ENCODE peak calls at places on chromosomes 3 and 15, in ten cellular contexts. A, Y, D, H, Q, L, I, S, P and X are unnamed samples.

GRCh38 chr15:90046846-90047481 is 45.8 kb downstream of the ZNF710 start:
- DNase-seq in Y (no peak), P (peak), I (no peak), H (no peak), D (no peak), Q (no peak), L (no peak), S (peak), A (no peak), X (no peak)

GRCh38 chr15:92000709-92001108 is 147.2 kb downstream of the SLCO3A1 start:
- DNase-seq in I (no peak), A (no peak), Y (no peak), Q (no peak), P (no peak), L (no peak), S (no peak), H (no peak), D (no peak), X (no peak)

GRCh38 chr3:168407381-168407780 is 311.7 kb upstream of the GOLIM4 start:
- DNase-seq in H (no peak), P (no peak), Y (no peak), S (no peak), L (no peak), A (no peak), D (no peak), Q (no peak), I (no peak), X (no peak)

GRCh38 chr3:8554725-8555621 is 53.4 kb downstream of the LMCD1 start:
- DNase-seq in L (no peak), P (no peak), A (peak), S (no peak), H (peak), Y (peak), D (no peak), Q (no peak), I (peak), X (peak)

GRCh38 chr3:156675744-156676466 is 1.5 kb downstream of the TIPARP start:
- DNase-seq in S (no peak), P (peak), Q (peak), L (peak), D (peak), H (peak), I (peak), Y (peak), A (peak), X (peak)

GRCh38 chr3:127450331-127450730 is 140.2 kb downstream of the TPRA1 start:
- DNase-seq in A (no peak), S (no peak), D (no peak), I (no peak), Q (peak), L (no peak), Y (no peak), H (no peak), P (no peak), X (no peak)

GRCh38 chr15:100694381-100695012 is 92.1 kb downstream of the ASB7 start:
- DNase-seq in A (peak), D (no peak), L (no peak), Q (no peak), S (no peak), H (no peak), Y (no peak), P (no peak), I (no peak), X (peak)

GRCh38 chr3:11434017-11434526 is 161.9 kb downstream of the ATG7 start:
- DNase-seq in D (no peak), A (peak), Y (peak), S (no peak), L (no peak), P (no peak), Q (peak), I (peak), H (no peak), X (peak)

GRCh38 chr3:112308151-112308911 is 14.3 kb upstream of the SLC9C1 start:
- DNase-seq in Q (no peak), H (no peak), Y (peak), I (no peak), L (no peak), D (no peak), S (no peak), A (peak), P (no peak), X (peak)

GRCh38 chr15:68631621-68632051 is 52.8 kb downstream of the CORO2B start:
- DNase-seq in L (no peak), Y (no peak), A (no peak), I (no peak), D (no peak), Q (peak), S (no peak), P (peak), H (no peak), X (no peak)

GRCh38 chr3:146469206-146470017 is at the start of gene PLSCR2:
- DNase-seq in Y (no peak), H (no peak), A (no peak), L (peak), I (peak), D (peak), Q (peak), P (peak), S (peak), X (peak)

GRCh38 chr3:30081904-30082303 is 524.5 kb upstream of the TGFBR2 start:
- DNase-seq in I (no peak), A (no peak), P (no peak), H (no peak), S (no peak), D (no peak), Y (no peak), L (no peak), Q (no peak), X (no peak)

GRCh38 chr15:98870788-98871187 is 136.8 kb downstream of the PGPEP1L start:
- DNase-seq in Y (no peak), A (no peak), Q (no peak), H (no peak), D (no peak), S (no peak), I (no peak), P (no peak), L (no peak), X (no peak)

GRCh38 chr3:23668430-23668904 is 137.3 kb upstream of the UBE2E1 start:
- DNase-seq in Y (peak), Q (no peak), L (no peak), S (no peak), H (peak), D (no peak), I (peak), P (no peak), A (peak), X (peak)

GRCh38 chr3:122146466-122146865 is 37.0 kb upstream of the CASR start:
- DNase-seq in S (peak), I (no peak), Y (no peak), A (no peak), H (no peak), D (no peak), L (no peak), P (no peak), Q (no peak), X (peak)

GRCh38 chr15:69987492-69988482 is 109.9 kb downstream of the TLE3 start:
- DNase-seq in A (no peak), Q (no peak), D (no peak), L (no peak), S (no peak), H (no peak), P (no peak), I (no peak), Y (no peak), X (peak)

GRCh38 chr3:122787872-122788271 is 5.8 kb downstream of the HSPBAP1 start:
- DNase-seq in L (no peak), I (no peak), Q (no peak), Y (no peak), H (no peak), A (no peak), S (no peak), P (no peak), D (no peak), X (no peak)

GRCh38 chr3:194879126-194879887 is 193.6 kb downstream of the FAM43A start:
- DNase-seq in D (no peak), L (no peak), Y (no peak), S (no peak), P (no peak), A (peak), I (no peak), Q (no peak), H (no peak), X (no peak)

GRCh38 chr3:62084558-62084957 is 288.8 kb downstream of the FEZF2 start:
- DNase-seq in D (no peak), Q (no peak), Y (no peak), L (no peak), A (no peak), S (no peak), I (no peak), P (no peak), H (no peak), X (peak)

GRCh38 chr3:5198986-5199731 is 11.7 kb downstream of the EDEM1 start:
- DNase-seq in L (no peak), D (no peak), H (no peak), Q (no peak), I (no peak), Y (no peak), S (no peak), A (no peak), P (no peak), X (no peak)